ENCODE peak calls at places on chromosomes 16 and 17, in four cellular contexts. G is HepG2, J is H1, K is GM12878. W is an unnamed sample.

GRCh38 chr16:88739139-88739974 is 33.1 kb downstream of the CTU2 start:
- DNase-seq in G (no peak), J (no peak), K (no peak), W (no peak)

GRCh38 chr17:31803494-31804213 is 55.4 kb downstream of the COPRS start:
- DNase-seq in K (no peak), J (no peak), G (peak), W (no peak)

GRCh38 chr16:48165961-48166578 is 10.3 kb upstream of the ABCC12 start:
- DNase-seq in J (no peak), K (no peak), G (peak), W (no peak)

GRCh38 chr17:48541574-48542113 is 3.3 kb downstream of the HOXB2 start:
- DNase-seq in J (peak), K (no peak), G (no peak), W (peak)

GRCh38 chr16:85309656-85310587 is 197.7 kb upstream of the CIBAR2 start:
- DNase-seq in J (no peak), G (peak), K (no peak), W (peak)

GRCh38 chr17:36592316-36592710 is 634 bp downstream of the DHRS11 start:
- DNase-seq in J (peak), K (no peak), G (no peak), W (peak)

GRCh38 chr16:84175351-84176081 is 11.3 kb downstream of the TAF1C start:
- DNase-seq in G (peak), K (peak), J (peak), W (peak)

GRCh38 chr16:76175718-76176117 is 101.5 kb upstream of the CNTNAP4 start:
- DNase-seq in J (no peak), K (no peak), G (no peak), W (no peak)

GRCh38 chr17:38893113-38893512 is 23.3 kb downstream of the LASP1 start:
- DNase-seq in K (no peak), G (no peak), J (no peak), W (no peak)

GRCh38 chr17:73865825-73866224 is 221.6 kb upstream of the SDK2 start:
- DNase-seq in J (no peak), K (no peak), G (no peak), W (no peak)

GRCh38 chr16:72394526-72394925 is 222.6 kb upstream of the PMFBP1 start:
- DNase-seq in G (no peak), J (no peak), K (no peak), W (no peak)

GRCh38 chr17:80475949-80476876 is at the start of gene NPTX1:
- DNase-seq in J (peak), G (no peak), K (no peak), W (peak)

GRCh38 chr17:55421179-55421934 is at the start of gene MMD:
- DNase-seq in G (no peak), J (peak), K (no peak), W (peak)

GRCh38 chr17:81037026-81037782 is 2.3 kb downstream of the BAIAP2 start:
- DNase-seq in J (no peak), G (peak), K (no peak), W (no peak)

GRCh38 chr17:18324140-18325049 is 9.3 kb downstream of the SMCR8 start:
- DNase-seq in G (no peak), J (no peak), K (no peak), W (no peak)

GRCh38 chr17:16888413-16889087 is 83.4 kb downstream of the TNFRSF13B start:
- DNase-seq in J (no peak), G (no peak), K (no peak), W (no peak)

GRCh38 chr16:56643080-56643778 is 4.8 kb downstream of the MT1A start:
- DNase-seq in G (peak), J (peak), K (no peak), W (peak)

GRCh38 chr16:26688699-26689098 is 378.0 kb upstream of the C16orf82 start:
- DNase-seq in J (no peak), G (no peak), K (no peak), W (no peak)

GRCh38 chr17:39629894-39630293 is 3.1 kb downstream of the PPP1R1B start:
- DNase-seq in G (peak), K (no peak), J (no peak), W (no peak)

GRCh38 chr16:57405194-57405593 is 627 bp downstream of the CCL17 start:
- DNase-seq in J (no peak), K (no peak), G (no peak), W (no peak)

GRCh38 chr17:58232707-58233156 is 5.7 kb upstream of the LPO start:
- DNase-seq in K (peak), G (no peak), J (no peak), W (peak)

GRCh38 chr17:81200201-81200600 is 22.6 kb downstream of the CEP131 start:
- DNase-seq in G (no peak), J (no peak), K (no peak), W (no peak)

GRCh38 chr16:57785924-57786323 is 16.4 kb downstream of the KIFC3 start:
- DNase-seq in G (no peak), K (no peak), J (no peak), W (no peak)

GRCh38 chr16:89954462-89954861 is 5.9 kb downstream of the DEF8 start:
- DNase-seq in K (no peak), G (no peak), J (no peak), W (no peak)

GRCh38 chr17:8964801-8965393 is 610 bp downstream of the PIK3R5 start:
- DNase-seq in J (no peak), G (no peak), K (no peak), W (no peak)

GRCh38 chr17:37160940-37161339 is 212.2 kb downstream of the AATF start:
- DNase-seq in G (no peak), J (no peak), K (no peak), W (no peak)

GRCh38 chr17:17782425-17783120 is 54.2 kb downstream of the SREBF1 start:
- DNase-seq in J (peak), K (no peak), G (no peak), W (peak)

GRCh38 chr17:58779446-58779845 is 23.8 kb downstream of the PPM1E start:
- DNase-seq in K (no peak), G (no peak), J (no peak), W (no peak)

GRCh38 chr17:81066072-81066471 is 31.1 kb downstream of the BAIAP2 start:
- DNase-seq in J (no peak), K (no peak), G (no peak), W (no peak)

GRCh38 chr16:30088832-30089624 is 2.7 kb downstream of the TBX6 start:
- DNase-seq in J (no peak), K (no peak), G (no peak), W (no peak)
- TF ChIP-seq ATF2 in J (no peak), K (no peak), G (no peak), W (no peak)

DNA sequence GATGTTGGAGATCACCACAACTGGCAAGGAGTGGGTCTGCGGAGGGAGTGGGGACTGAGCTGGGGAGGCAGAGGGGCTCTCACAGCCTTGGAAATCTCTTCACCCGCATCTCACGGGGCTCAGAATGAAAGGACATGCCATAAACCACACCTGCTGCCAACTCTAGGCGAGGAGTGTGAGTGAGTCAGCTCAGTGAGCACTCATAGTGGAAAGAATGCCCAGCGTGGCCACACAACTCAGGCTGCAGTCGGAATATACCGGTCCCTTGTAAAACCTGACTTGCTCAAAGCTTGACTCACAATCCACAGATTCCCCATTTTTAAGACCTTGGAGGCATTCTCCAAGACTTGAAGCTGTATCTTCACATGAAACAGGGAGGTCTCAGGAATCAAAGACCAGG is 36.7 kb downstream of the STAT5A start:
- DNase-seq in G (no peak), J (no peak), K (no peak), W (no peak)
- TF ChIP-seq CBX5 in G (no peak), J (no peak), K (no peak), W (no peak)

GRCh38 chr17:61475726-61476125 is 23.5 kb downstream of the TBX4 start:
- DNase-seq in J (no peak), K (no peak), G (no peak), W (no peak)
- TF ChIP-seq ATF2 in J (no peak), K (no peak), G (no peak), W (no peak)

GRCh38 chr16:51994597-51994996 is 552.3 kb downstream of the TOX3 start:
- DNase-seq in K (no peak), J (no peak), G (peak), W (no peak)
- TF ChIP-seq CBX5 in K (no peak), J (no peak), G (no peak), W (no peak)

W was measured in K562.